ENCODE peak calls at places on chromosomes 5 and 9, in nine cellular contexts. M, N, Y, I, X, A, J, O and R are unnamed samples. For H3K4me1 and H3K9me3, the result is how much of the 10 kb centered on the place peaks cover.

GRCh38 chr5:171467107-171467506 is 47.7 kb downstream of the FGF18 start:
- DNase-seq in M (no peak), N (no peak), Y (no peak), I (no peak), X (no peak), A (no peak), J (no peak), O (no peak), R (no peak)

GRCh38 chr5:531749-532315 is 7.6 kb upstream of the SLC9A3 start:
- DNase-seq in M (no peak), N (no peak), Y (no peak), I (no peak), X (no peak), A (no peak), J (no peak), O (no peak), R (no peak)

GRCh38 chr5:54658014-54658413 is 140.5 kb downstream of the SNX18 start:
- DNase-seq in M (no peak), N (peak), Y (peak), I (no peak), X (no peak), A (no peak), J (no peak), O (no peak), R (no peak)

GRCh38 chr9:132780230-132781007 is 97.7 kb downstream of the AK8 start:
- DNase-seq in M (no peak), N (no peak), Y (no peak), I (no peak), X (no peak), A (no peak), J (no peak), O (peak), R (no peak)

GRCh38 chr5:100004969-100005368 is 530.2 kb upstream of the FAM174A start:
- DNase-seq in M (no peak), N (no peak), Y (no peak), I (no peak), X (no peak), A (no peak), J (no peak), O (no peak), R (no peak)

GRCh38 chr5:33309076-33309475 is 131.7 kb upstream of the TARS1 start:
- DNase-seq in M (no peak), N (no peak), Y (no peak), I (no peak), X (no peak), A (no peak), J (no peak), O (no peak), R (no peak)

GRCh38 chr5:73374520-73375235 is 73.9 kb downstream of the FOXD1 start:
- DNase-seq in M (no peak), N (peak), Y (peak), I (no peak), X (no peak), A (no peak), J (no peak), O (no peak), R (peak)

GRCh38 chr9:69157751-69158466 is 16.2 kb upstream of the TJP2 start:
- DNase-seq in M (no peak), N (peak), Y (peak), I (no peak), X (no peak), A (no peak), J (no peak), O (peak), R (no peak)

GRCh38 chr5:96936431-96937221 is 746 bp downstream of the LNPEP start:
- DNase-seq in M (peak), N (peak), Y (peak), I (no peak), X (peak), A (peak), J (no peak), O (peak), R (peak)

GRCh38 chr9:100725376-100725775 is 147.5 kb downstream of the CAVIN4 start:
- DNase-seq in M (no peak), N (no peak), Y (no peak), I (no peak), X (no peak), A (no peak), J (no peak), O (no peak), R (no peak)

GRCh38 chr5:135832941-135833340 is 1.5 kb upstream of the SLC25A48 start:
- DNase-seq in M (peak), N (no peak), Y (no peak), I (no peak), X (no peak), A (no peak), J (no peak), O (peak), R (no peak)

GRCh38 chr5:176533390-176533789 is 3.8 kb downstream of the RNF44 start:
- DNase-seq in M (no peak), N (no peak), Y (no peak), I (no peak), X (no peak), A (no peak), J (no peak), O (no peak), R (no peak)
- H3K4me1 ChIP-seq in M (under half), N (under half), Y (under half), I (under half), X (under half), A (half or more), J (under half), O (under half), R (under half)

DNA sequence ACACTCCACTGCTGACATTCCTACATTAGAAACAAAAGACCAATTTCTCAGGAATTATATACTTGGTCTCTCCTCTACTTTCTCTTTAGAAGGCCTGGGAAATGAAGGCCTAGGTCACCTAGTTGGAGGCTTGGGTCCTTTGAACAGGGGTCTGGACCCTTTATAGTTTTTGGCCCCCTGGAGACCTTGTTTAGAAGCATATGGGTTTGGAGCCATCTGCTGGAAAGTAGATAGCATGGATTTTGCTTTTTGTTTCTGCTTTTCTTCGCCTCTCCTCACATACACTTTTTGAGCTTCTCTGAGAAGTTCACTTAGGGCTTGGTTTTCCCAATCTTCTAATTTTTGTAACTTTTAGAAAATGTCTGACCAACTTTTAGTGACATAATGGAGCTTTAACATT is 67.1 kb upstream of the CDK20 start:
- DNase-seq in M (no peak), N (peak), Y (peak), I (no peak), X (no peak), A (no peak), J (no peak), O (peak), R (no peak)
- TF ChIP-seq CTCF in M (peak), N (peak), Y (peak), I (no peak), X (no peak), A (no peak), J (no peak), O (peak), R (peak)

DNA sequence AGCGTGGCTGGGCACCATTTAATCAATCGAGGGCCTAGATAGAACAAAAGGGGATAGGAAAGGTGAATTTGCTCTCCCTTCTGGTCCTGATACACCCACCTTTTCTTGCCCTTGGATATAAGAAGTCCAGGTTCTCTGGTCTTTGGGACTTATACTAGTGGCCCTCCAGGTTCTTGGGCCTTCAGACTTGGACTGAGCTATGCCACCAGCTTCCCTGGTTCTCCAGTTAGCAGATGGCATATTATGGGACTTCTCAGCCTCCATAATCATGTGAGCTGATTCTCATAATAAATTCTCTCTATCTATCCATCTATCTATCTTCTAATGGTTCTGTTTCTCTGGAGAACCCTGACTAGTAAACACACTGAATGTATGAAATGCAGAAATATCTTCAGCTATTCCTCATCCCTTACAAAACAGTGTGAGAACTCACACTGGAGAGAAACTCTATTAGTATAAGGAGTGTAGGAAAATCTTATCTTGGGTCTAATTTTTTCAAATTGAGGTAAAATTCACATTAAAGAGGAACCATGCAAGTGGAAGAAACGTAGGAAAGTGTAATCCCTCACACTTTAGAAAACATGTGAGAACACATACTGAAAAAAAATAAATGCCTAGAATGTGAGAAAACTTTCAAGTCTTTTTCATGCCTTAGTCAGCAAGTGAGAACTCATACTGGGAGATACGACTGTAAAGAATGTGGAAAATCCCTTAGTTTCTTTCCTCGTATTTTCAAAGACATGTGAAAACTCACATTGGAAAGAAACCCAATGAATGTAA is 15.5 kb downstream of the PCDHB15 start:
- DNase-seq in M (no peak), N (no peak), Y (peak), I (no peak), X (no peak), A (no peak), J (no peak), O (no peak), R (peak)
- H3K9me3 ChIP-seq in M (half or more), N (under half), Y (under half), I (half or more), X (half or more), A (under half), J (half or more), O (half or more), R (under half)

DNA sequence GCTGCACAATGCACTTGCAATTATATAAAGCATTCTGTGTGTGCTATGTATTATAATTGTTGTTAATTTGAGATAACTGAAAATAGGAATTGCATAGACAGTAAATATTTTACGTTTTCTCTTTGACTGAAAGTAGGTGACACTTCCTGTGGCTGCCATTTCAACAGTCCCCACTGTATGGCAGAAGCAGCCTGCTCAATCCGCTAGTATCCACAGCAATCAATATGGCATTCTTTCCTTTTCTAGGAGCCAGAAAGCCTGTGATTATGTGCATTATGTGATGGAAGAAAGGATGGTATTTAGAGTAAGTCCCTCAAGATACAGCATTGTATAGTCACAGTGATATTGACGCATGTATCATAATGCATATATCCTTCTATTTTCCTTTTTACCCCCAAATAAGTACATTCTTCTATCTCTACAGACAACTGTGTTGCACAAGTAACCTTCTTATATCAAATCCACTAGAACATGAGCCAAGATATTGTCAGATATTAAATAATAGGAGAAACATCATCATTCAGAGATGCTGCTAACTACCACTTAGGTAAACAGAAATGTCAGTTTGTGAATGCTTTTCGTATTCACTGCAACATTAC is 59.7 kb downstream of the CARTPT start:
- DNase-seq in M (no peak), N (peak), Y (peak), I (no peak), X (no peak), A (no peak), J (no peak), O (peak), R (peak)
- H3K4me1 ChIP-seq in M (under half), N (under half), Y (under half), I (under half), X (under half), A (under half), J (under half), O (under half), R (under half)

DNA sequence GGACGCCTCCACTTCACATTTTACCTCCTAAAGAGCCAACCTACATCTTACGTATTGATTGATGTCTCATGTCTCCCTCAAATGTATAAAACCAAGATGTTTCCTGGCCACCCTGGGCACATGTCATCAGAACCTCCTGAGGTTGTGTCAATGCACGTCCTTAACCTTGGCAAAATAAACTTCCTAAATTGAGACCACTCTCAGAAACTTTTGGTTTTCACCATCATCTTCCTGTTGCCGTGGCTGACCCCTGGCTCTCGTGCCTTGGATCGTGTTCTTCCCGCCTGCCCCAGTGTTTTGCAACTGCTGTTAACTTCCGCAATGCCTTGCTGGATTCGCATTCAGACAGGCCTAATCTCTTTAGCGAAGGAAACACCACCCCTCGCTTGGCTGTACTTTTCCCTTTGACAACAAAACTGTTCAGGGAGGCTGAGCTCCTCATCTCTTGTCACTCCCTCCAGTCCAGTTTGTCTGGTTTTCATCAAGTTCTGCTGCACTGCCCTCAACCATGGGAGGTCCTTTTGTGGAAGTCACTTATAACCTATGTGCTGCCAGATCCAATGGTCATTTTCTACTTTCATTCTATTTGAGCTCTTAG is 1.2 kb upstream of the DAP start:
- DNase-seq in M (peak), N (no peak), Y (no peak), I (peak), X (peak), A (no peak), J (no peak), O (peak), R (peak)
- TF ChIP-seq CTCF in M (no peak), N (no peak), Y (no peak), I (no peak), X (no peak), A (no peak), J (no peak), O (no peak), R (no peak)

GRCh38 chr9:117800389-117800788 is 96.2 kb downstream of the TLR4 start:
- DNase-seq in M (no peak), N (no peak), Y (no peak), I (no peak), X (no peak), A (no peak), J (no peak), O (no peak), R (no peak)
- H3K9me3 ChIP-seq in M (under half), N (under half), Y (under half), I (under half), X (under half), A (under half), J (under half), O (under half), R (under half)

DNA sequence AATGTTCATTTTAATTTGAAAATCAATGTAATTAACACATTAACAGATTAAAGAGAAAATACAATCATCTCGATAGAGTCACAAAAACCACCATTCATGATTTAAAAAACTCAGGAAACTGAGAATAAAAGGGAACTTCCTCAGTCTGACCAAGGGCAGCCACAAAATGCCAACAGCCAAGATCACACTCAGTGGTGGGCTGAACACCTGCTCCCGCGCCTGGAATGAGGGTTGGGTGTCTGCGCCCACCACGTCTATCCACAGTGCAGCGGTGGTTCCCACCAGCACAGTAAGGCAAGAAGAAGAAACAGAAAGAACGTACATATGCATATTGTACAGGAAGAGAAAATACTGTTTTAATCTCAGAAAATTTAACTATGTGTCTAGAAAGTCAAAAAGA is 11.7 kb upstream of the NSMF start:
- DNase-seq in M (no peak), N (no peak), Y (no peak), I (no peak), X (no peak), A (no peak), J (no peak), O (no peak), R (no peak)
- H3K4me1 ChIP-seq in M (under half), N (under half), Y (under half), I (under half), X (under half), A (under half), J (under half), O (under half), R (under half)